ENCODE peak calls at places on chromosomes 3 and 15, in ten cellular contexts. C, J, S, W, N, T, Y, V, Q and B are unnamed samples.

GRCh38 chr3:115254492-115255196 is 107.6 kb upstream of the ZBTB20 start:
- DNase-seq in C (no peak), J (no peak), S (no peak), W (no peak), N (no peak), T (no peak), Y (no peak), V (peak), Q (no peak), B (no peak)

GRCh38 chr3:33395900-33396299 is 44.3 kb downstream of the UBP1 start:
- DNase-seq in C (no peak), J (no peak), S (no peak), W (no peak), N (no peak), T (no peak), Y (no peak), V (no peak), Q (no peak), B (no peak)

GRCh38 chr15:92277776-92278175 is 115.9 kb upstream of the ST8SIA2 start:
- DNase-seq in C (no peak), J (no peak), S (peak), W (no peak), N (peak), T (no peak), Y (no peak), V (no peak), Q (peak), B (peak)

GRCh38 chr3:104582092-104582491 is 784.6 kb upstream of the ALCAM start:
- DNase-seq in C (no peak), J (no peak), S (no peak), W (no peak), N (no peak), T (no peak), Y (no peak), V (no peak), Q (peak), B (peak)

GRCh38 chr3:178802993-178803693 is 266.9 kb downstream of the KCNMB2 start:
- DNase-seq in C (no peak), J (no peak), S (peak), W (no peak), N (no peak), T (peak), Y (no peak), V (no peak), Q (no peak), B (peak)

GRCh38 chr15:38846351-38846750 is 281.7 kb upstream of the RASGRP1 start:
- DNase-seq in C (no peak), J (no peak), S (peak), W (no peak), N (no peak), T (no peak), Y (no peak), V (no peak), Q (peak), B (no peak)

GRCh38 chr3:14784087-14784596 is 34.6 kb upstream of the FGD5 start:
- DNase-seq in C (no peak), J (no peak), S (no peak), W (no peak), N (no peak), T (no peak), Y (no peak), V (peak), Q (no peak), B (no peak)

GRCh38 chr3:39426321-39426720 is 19.8 kb downstream of the RPSA start:
- DNase-seq in C (no peak), J (no peak), S (no peak), W (no peak), N (no peak), T (no peak), Y (no peak), V (no peak), Q (no peak), B (no peak)

GRCh38 chr3:44001072-44001471 is 240.6 kb upstream of the TOPAZ1 start:
- DNase-seq in C (no peak), J (no peak), S (peak), W (no peak), N (no peak), T (no peak), Y (no peak), V (no peak), Q (no peak), B (no peak)